ENCODE peak calls at places on chromosomes 16 and 17, in ten cellular contexts. S is GM04504; Z is GM19239; J is GM20000; Q is effector memory CD8-positive, alpha-beta T cell; G is Calu3; V is activated gamma-delta T cell treated with Interleukin-2 at 50 U/mL for 16 hours; F is left ventricle myocardium superior; X is GM10248; K is Right ventricle myocardium superior. W is an unnamed sample.

GRCh38 chr16:66578596-66579531 is at the start of gene CMTM2:
- DNase-seq in K (peak; percentile 52), V (peak; percentile 17), J (no peak), G (no peak), Z (no peak), F (peak; percentile 44), Q (peak; percentile 10), S (no peak), X (no peak), W (no peak)

GRCh38 chr16:58639836-58640235 is 10.2 kb upstream of the CNOT1 start:
- DNase-seq in Q (no peak), G (no peak), X (no peak), F (no peak), J (no peak), Z (no peak), K (no peak), S (no peak), V (no peak), W (no peak)

GRCh38 chr16:66474750-66475199 is 47.7 kb downstream of the BEAN1 start:
- DNase-seq in S (no peak), Q (peak; percentile 52), V (peak; percentile 65), G (no peak), J (peak; percentile 85), F (no peak), X (peak; percentile 80), K (no peak), Z (peak; percentile 44), W (no peak)

GRCh38 chr16:3655030-3655790 is 719 bp downstream of the DNASE1 start:
- DNase-seq in V (no peak), G (no peak), F (no peak), S (no peak), K (peak; percentile 37), X (no peak), Z (no peak), Q (no peak), J (no peak), W (no peak)

GRCh38 chr16:56357765-56358322 is 67.5 kb downstream of the AMFR start:
- DNase-seq in G (no peak), Z (no peak), J (no peak), Q (no peak), K (peak; percentile 33), S (no peak), V (no peak), X (no peak), F (peak; percentile 30), W (no peak)

GRCh38 chr16:526181-527014 is 1.1 kb upstream of the CAPN15 start:
- DNase-seq in Z (no peak), X (no peak), K (peak; percentile 76), G (no peak), F (peak; percentile 75), S (no peak), J (no peak), V (no peak), Q (no peak), W (no peak)

GRCh38 chr16:47358816-47359215 is 102.0 kb downstream of the ITFG1 start:
- DNase-seq in V (no peak), Q (no peak), X (no peak), J (no peak), F (no peak), G (no peak), Z (no peak), S (no peak), K (no peak), W (no peak)

GRCh38 chr17:72967263-72967962 is 125.1 kb downstream of the SLC39A11 start:
- DNase-seq in G (no peak), X (no peak), S (no peak), Q (no peak), F (no peak), Z (no peak), J (no peak), K (no peak), V (no peak), W (no peak)

GRCh38 chr17:28993013-28993600 is 12.7 kb downstream of the SEZ6 start:
- DNase-seq in K (no peak), J (no peak), V (no peak), Q (no peak), F (no peak), X (no peak), S (no peak), Z (no peak), G (peak; percentile 37), W (no peak)

GRCh38 chr17:18246880-18247612 is 11.5 kb downstream of the FLII start:
- DNase-seq in Q (no peak), X (no peak), Z (peak; percentile 69), J (peak; percentile 79), S (no peak), G (no peak), F (peak; percentile 72), K (peak; percentile 76), V (no peak), W (no peak)

GRCh38 chr16:89264800-89265550 is 47.5 kb downstream of the ZNF778 start:
- DNase-seq in G (no peak), J (no peak), K (peak; percentile 22), X (no peak), Z (no peak), S (no peak), Q (no peak), F (peak; percentile 25), V (no peak), W (no peak)

GRCh38 chr16:49462989-49463371 is 89.4 kb downstream of the C16orf78 start:
- DNase-seq in K (no peak), F (no peak), X (no peak), Q (no peak), G (no peak), S (no peak), J (no peak), Z (no peak), V (no peak), W (no peak)

GRCh38 chr16:89153848-89154271 is 17.7 kb upstream of the CDH15 start:
- DNase-seq in F (no peak), K (no peak), G (peak; percentile 45), X (no peak), S (no peak), Q (no peak), V (no peak), Z (no peak), J (no peak), W (no peak)

GRCh38 chr16:49961087-49961486 is 63.9 kb upstream of the CNEP1R1 start:
- DNase-seq in V (no peak), S (peak; percentile 16), J (no peak), Q (no peak), K (no peak), X (no peak), F (no peak), G (no peak), Z (no peak), W (no peak)

GRCh38 chr17:75773121-75773807 is 8.3 kb upstream of the GALK1 start:
- DNase-seq in G (no peak), Q (no peak), J (no peak), K (no peak), V (no peak), F (no peak), X (no peak), S (no peak), Z (no peak), W (no peak)

GRCh38 chr17:66466933-66467367 is 164.5 kb downstream of the PRKCA start:
- DNase-seq in Z (no peak), G (peak; percentile 65), K (no peak), Q (no peak), S (peak; percentile 97), F (no peak), X (no peak), J (no peak), V (no peak), W (peak; percentile 99)

GRCh38 chr16:22663389-22664064 is 150.4 kb upstream of the HS3ST2 start:
- DNase-seq in S (no peak), G (no peak), K (no peak), J (no peak), Z (no peak), X (no peak), Q (no peak), F (no peak), V (no peak), W (no peak)

GRCh38 chr16:89873822-89874689 is 664 bp downstream of the TCF25 start:
- DNase-seq in Z (peak; percentile 77), G (peak; percentile 98), V (peak; percentile 91), J (peak; percentile 98), F (peak; percentile 97), S (peak; percentile 89), Q (peak; percentile 95), X (peak; percentile 98), K (peak; percentile 97), W (peak; percentile 82)

GRCh38 chr17:57875109-57876022 is 25.5 kb upstream of the MRPS23 start:
- DNase-seq in G (peak; percentile 84), V (no peak), J (no peak), K (peak; percentile 88), F (peak; percentile 87), X (no peak), S (peak; percentile 95), Z (no peak), Q (no peak), W (peak; percentile 95)

GRCh38 chr16:66921758-66922450 is 3.2 kb upstream of the CDH16 start:
- DNase-seq in X (no peak), Z (no peak), S (no peak), F (no peak), Q (no peak), J (no peak), V (no peak), K (no peak), G (no peak), W (no peak)

GRCh38 chr17:16872836-16873653 is 98.9 kb downstream of the TNFRSF13B start:
- DNase-seq in F (peak; percentile 37), Q (peak; percentile 12), X (peak; percentile 78), S (no peak), V (no peak), Z (peak; percentile 60), G (peak; percentile 50), K (no peak), J (peak; percentile 73), W (no peak)

GRCh38 chr17:3002538-3003301 is 60.7 kb downstream of the OR1D5 start:
- DNase-seq in Z (peak; percentile 67), Q (no peak), V (no peak), K (peak; percentile 55), J (peak; percentile 67), X (peak; percentile 74), F (no peak), G (no peak), S (no peak), W (no peak)

GRCh38 chr16:83994087-83994486 is 26.0 kb downstream of the NECAB2 start:
- DNase-seq in F (no peak), S (peak; percentile 83), V (no peak), K (peak; percentile 46), G (peak; percentile 58), J (no peak), Q (no peak), X (no peak), Z (no peak), W (peak; percentile 39)

GRCh38 chr16:10386517-10387377 is 886 bp downstream of the ATF7IP2 start:
- DNase-seq in V (no peak), Z (no peak), X (no peak), G (no peak), F (no peak), Q (no peak), S (no peak), J (no peak), K (no peak), W (no peak)

GRCh38 chr17:17079761-17080160 is 37.5 kb downstream of the MPRIP start:
- DNase-seq in X (no peak), F (peak; percentile 73), J (no peak), G (no peak), K (peak; percentile 65), S (no peak), V (no peak), Z (no peak), Q (no peak), W (no peak)

GRCh38 chr17:2070241-2071023 is 15.5 kb downstream of the HIC1 start:
- DNase-seq in V (no peak), X (peak; percentile 84), F (no peak), S (no peak), Z (peak; percentile 78), G (no peak), J (peak; percentile 82), K (no peak), Q (peak; percentile 54), W (no peak)

GRCh38 chr17:2921443-2921842 is 125.2 kb downstream of the RAP1GAP2 start:
- DNase-seq in J (no peak), V (no peak), F (no peak), S (no peak), X (no peak), K (peak; percentile 17), Q (no peak), G (no peak), Z (no peak), W (no peak)

GRCh38 chr16:72434159-72434558 is 262.2 kb upstream of the PMFBP1 start:
- DNase-seq in J (no peak), Q (no peak), V (no peak), X (no peak), G (no peak), Z (no peak), S (no peak), F (no peak), K (no peak), W (peak; percentile 33)

W was measured in HFF-Myc.